ENCODE peak calls at places on chromosomes 1 and 21, in five cellular contexts. One of them, this sample, is unnamed.

GRCh38 chr1:192270398-192270797 is 46.4 kb upstream of the RGS21 start:
- DNase-seq in GM12878: no peak
- DNase-seq in GM12891: no peak
- DNase-seq in K562: no peak
- DNase-seq in H1: no peak
- DNase-seq in this sample: no peak

GRCh38 chr1:213256438-213257087 is 205.5 kb downstream of the RPS6KC1 start:
- DNase-seq in K562: no peak
- DNase-seq in H1: no peak
- DNase-seq in GM12878: peak
- DNase-seq in GM12891: peak
- DNase-seq in this sample: no peak

GRCh38 chr1:107550358-107550757 is 409.5 kb downstream of the NTNG1 start:
- DNase-seq in GM12891: no peak
- DNase-seq in H1: no peak
- DNase-seq in GM12878: no peak
- DNase-seq in K562: no peak
- DNase-seq in this sample: no peak

GRCh38 chr21:31346256-31346821 is 2.3 kb upstream of the TIAM1 start:
- DNase-seq in H1: no peak
- DNase-seq in GM12878: no peak
- DNase-seq in GM12891: no peak
- DNase-seq in K562: no peak
- DNase-seq in this sample: no peak

GRCh38 chr1:22341791-22342605 is 109.7 kb upstream of the ZBTB40 start:
- DNase-seq in GM12891: no peak
- DNase-seq in K562: peak
- DNase-seq in GM12878: no peak
- DNase-seq in H1: no peak
- DNase-seq in this sample: no peak

GRCh38 chr1:23718482-23718881 is 24.8 kb upstream of the ELOA start:
- DNase-seq in H1: peak
- DNase-seq in GM12891: no peak
- DNase-seq in K562: peak
- DNase-seq in GM12878: no peak
- DNase-seq in this sample: no peak

GRCh38 chr1:199937161-199937560 is 90.3 kb upstream of the NR5A2 start:
- DNase-seq in K562: no peak
- DNase-seq in H1: no peak
- DNase-seq in GM12878: no peak
- DNase-seq in GM12891: no peak
- DNase-seq in this sample: no peak

GRCh38 chr1:68128157-68128556 is 77.7 kb upstream of the DIRAS3 start:
- DNase-seq in GM12878: peak
- DNase-seq in GM12891: no peak
- DNase-seq in K562: peak
- DNase-seq in H1: no peak
- DNase-seq in this sample: no peak

GRCh38 chr1:204130989-204131892 is 20.6 kb downstream of the ETNK2 start:
- DNase-seq in K562: peak
- DNase-seq in GM12878: no peak
- DNase-seq in GM12891: no peak
- DNase-seq in H1: no peak
- DNase-seq in this sample: no peak

GRCh38 chr1:42931911-42932422 is 26.7 kb downstream of the SLC2A1 start:
- DNase-seq in K562: peak
- DNase-seq in H1: no peak
- DNase-seq in GM12878: peak
- DNase-seq in GM12891: peak
- DNase-seq in this sample: peak

GRCh38 chr1:116020668-116021272 is 44.5 kb downstream of the SLC22A15 start:
- DNase-seq in GM12878: no peak
- DNase-seq in GM12891: peak
- DNase-seq in H1: peak
- DNase-seq in K562: peak
- DNase-seq in this sample: peak

GRCh38 chr21:30340714-30341573 is 3.5 kb upstream of the KRTAP27-1 start:
- DNase-seq in H1: no peak
- DNase-seq in GM12891: peak
- DNase-seq in GM12878: no peak
- DNase-seq in K562: peak
- DNase-seq in this sample: no peak

GRCh38 chr1:25145775-25146381 is 86.4 kb downstream of the SYF2 start:
- DNase-seq in GM12878: no peak
- DNase-seq in GM12891: no peak
- DNase-seq in K562: no peak
- DNase-seq in H1: no peak
- DNase-seq in this sample: peak

GRCh38 chr21:41255190-41255589 is 61.4 kb upstream of the FAM3B start:
- DNase-seq in K562: no peak
- DNase-seq in GM12891: no peak
- DNase-seq in GM12878: no peak
- DNase-seq in H1: no peak
- DNase-seq in this sample: no peak

GRCh38 chr1:228905579-228905978 is 170.3 kb downstream of the RHOU start:
- DNase-seq in K562: no peak
- DNase-seq in GM12891: no peak
- DNase-seq in H1: no peak
- DNase-seq in GM12878: no peak
- DNase-seq in this sample: no peak

GRCh38 chr1:4046836-4047461 is 146.9 kb upstream of the C1orf174 start:
- DNase-seq in H1: no peak
- DNase-seq in K562: no peak
- DNase-seq in GM12878: no peak
- DNase-seq in GM12891: no peak
- DNase-seq in this sample: no peak

GRCh38 chr1:187264995-187265602 is 436.4 kb downstream of the PLA2G4A start:
- DNase-seq in H1: no peak
- DNase-seq in GM12878: no peak
- DNase-seq in K562: peak
- DNase-seq in GM12891: no peak
- DNase-seq in this sample: no peak

GRCh38 chr1:89942825-89943658 is 51.9 kb upstream of the ZNF326 start:
- DNase-seq in K562: no peak
- DNase-seq in GM12878: no peak
- DNase-seq in GM12891: no peak
- DNase-seq in H1: no peak
- DNase-seq in this sample: no peak

GRCh38 chr1:107467286-107467685 is 326.4 kb downstream of the NTNG1 start:
- DNase-seq in H1: no peak
- DNase-seq in K562: no peak
- DNase-seq in GM12891: no peak
- DNase-seq in GM12878: no peak
- DNase-seq in this sample: no peak

GRCh38 chr1:88780485-88780884 is 96.4 kb downstream of the PKN2 start:
- DNase-seq in H1: no peak
- DNase-seq in K562: no peak
- DNase-seq in GM12878: no peak
- DNase-seq in GM12891: no peak
- DNase-seq in this sample: no peak
- TF ChIP-seq TAF1 in H1: no peak
- TF ChIP-seq TAF1 in K562: no peak
- TF ChIP-seq TAF1 in GM12878: no peak
- TF ChIP-seq TAF1 in GM12891: no peak
- TF ChIP-seq TAF1 in this sample: no peak

DNA sequence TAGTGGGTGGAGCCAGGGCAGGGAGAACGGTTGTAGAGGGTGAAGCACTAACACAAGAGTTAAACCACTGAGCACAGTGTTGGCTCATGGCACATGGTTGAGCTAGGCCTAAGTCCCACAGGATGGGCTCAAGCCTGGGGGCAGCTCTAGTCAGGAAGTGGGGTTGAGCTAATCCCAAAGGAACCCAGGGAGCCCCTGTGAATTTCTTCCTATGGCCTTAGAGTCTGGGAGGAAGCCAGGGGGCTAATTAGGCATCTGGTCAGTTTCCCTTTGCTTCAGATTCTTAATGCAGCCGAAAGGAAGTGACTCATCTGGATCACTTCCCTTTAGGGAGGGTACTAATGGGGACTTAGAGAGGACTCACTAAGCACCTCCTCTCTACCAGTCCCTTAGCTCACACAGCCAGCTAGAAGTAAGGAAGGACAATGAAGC is 10.1 kb downstream of the CFAP45 start:
- DNase-seq in GM12878: peak
- DNase-seq in H1: no peak
- DNase-seq in K562: peak
- DNase-seq in GM12891: peak
- DNase-seq in this sample: peak
- TF ChIP-seq POLR2AphosphoS5 in GM12878: no peak
- TF ChIP-seq POLR2AphosphoS5 in H1: no peak
- TF ChIP-seq POLR2AphosphoS5 in K562: no peak
- TF ChIP-seq POLR2AphosphoS5 in GM12891: no peak
- TF ChIP-seq POLR2AphosphoS5 in this sample: no peak

GRCh38 chr1:178037510-178038253 is 56.2 kb upstream of the RASAL2 start:
- DNase-seq in K562: peak
- DNase-seq in H1: peak
- DNase-seq in GM12878: no peak
- DNase-seq in GM12891: no peak
- DNase-seq in this sample: no peak
- TF ChIP-seq POLR2A in K562: no peak
- TF ChIP-seq POLR2A in H1: peak
- TF ChIP-seq POLR2A in GM12878: no peak
- TF ChIP-seq POLR2A in GM12891: no peak
- TF ChIP-seq POLR2A in this sample: no peak

DNA sequence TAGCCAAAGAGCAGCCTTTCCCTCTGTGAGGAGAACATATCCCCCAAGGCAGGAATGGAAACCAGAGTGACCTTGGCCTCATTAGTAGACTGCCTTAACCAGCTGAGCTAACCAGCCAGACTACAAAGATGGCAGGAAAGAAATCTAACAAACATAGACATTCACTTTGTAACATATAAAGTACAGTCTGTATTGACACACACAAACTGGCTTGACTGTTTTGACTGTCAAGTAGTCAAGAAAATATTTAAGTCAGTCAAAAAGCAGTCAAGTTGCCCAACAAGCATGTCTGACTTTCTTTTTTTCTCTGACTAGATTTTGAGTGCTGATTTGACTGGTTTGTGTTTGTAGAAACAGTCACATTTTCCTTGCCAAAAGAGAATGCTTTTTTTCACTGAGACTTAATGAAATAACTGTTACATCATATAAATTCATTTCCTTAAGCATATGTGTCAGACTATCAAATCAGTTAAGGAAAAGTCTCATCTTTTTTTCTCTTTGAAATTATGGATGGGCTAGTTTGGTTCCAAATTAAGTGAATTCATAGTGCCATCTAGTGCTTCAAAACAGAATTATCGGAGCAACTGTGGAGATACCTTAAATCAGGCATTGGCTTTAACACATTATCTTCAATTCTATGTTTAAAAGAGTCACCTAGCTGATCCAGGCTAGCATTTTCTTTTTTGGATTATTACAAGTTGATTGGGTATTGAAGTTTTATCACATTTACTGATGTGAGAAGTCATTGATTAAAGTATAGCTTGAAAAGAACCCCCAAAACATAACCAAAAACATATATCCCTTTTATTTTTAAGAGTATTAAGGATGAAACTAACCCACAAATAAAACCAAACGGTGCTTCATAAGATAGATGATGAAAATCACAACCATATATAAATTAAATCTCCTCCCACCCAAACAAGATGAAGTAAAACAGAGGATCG is 75.0 kb downstream of the ATP6V1G3 start:
- DNase-seq in H1: no peak
- DNase-seq in GM12891: no peak
- DNase-seq in GM12878: no peak
- DNase-seq in K562: peak
- DNase-seq in this sample: no peak
- TF ChIP-seq TAF1 in H1: no peak
- TF ChIP-seq TAF1 in GM12891: no peak
- TF ChIP-seq TAF1 in GM12878: no peak
- TF ChIP-seq TAF1 in K562: no peak
- TF ChIP-seq TAF1 in this sample: no peak

DNA sequence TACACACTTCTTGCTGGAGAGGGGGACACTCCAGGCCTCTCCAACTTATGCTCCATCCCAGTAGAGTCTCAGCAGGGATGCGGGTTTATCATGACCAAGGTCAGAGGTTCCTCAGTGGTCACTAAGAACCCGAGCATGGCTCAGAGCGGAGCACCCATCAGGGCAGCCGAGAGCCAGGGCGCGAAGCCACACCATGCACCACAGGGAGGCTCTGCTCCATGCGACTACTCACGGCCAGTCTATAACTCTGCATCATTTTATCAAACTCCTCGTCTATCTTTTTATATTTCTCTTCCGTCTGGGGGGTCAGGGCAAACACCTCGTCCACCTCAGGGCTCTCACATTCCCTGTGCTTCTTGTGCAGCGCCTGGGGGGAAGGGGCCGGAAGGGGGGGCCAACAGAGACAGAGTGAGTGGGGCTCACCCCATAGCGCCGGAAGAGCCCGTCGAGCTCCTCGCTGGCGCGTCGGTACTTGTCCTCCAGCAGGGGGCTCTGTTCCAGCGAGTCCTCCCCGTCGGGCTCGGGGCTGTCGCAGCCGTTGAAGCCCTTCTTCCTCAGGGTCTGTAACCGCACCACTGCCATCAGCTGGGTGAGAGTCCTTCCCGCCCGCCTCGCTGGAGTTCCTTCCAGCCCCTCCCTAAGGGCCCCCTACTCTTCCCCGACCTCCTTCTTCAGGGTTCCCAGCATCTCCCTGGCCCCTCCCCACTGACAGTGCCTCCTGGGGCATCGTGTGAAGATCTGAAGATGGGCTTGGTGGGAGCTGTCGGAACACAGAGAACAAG is 20.0 kb downstream of the MEF2D start:
- DNase-seq in H1: no peak
- DNase-seq in GM12891: peak
- DNase-seq in GM12878: no peak
- DNase-seq in K562: peak
- DNase-seq in this sample: peak
- TF ChIP-seq POLR2AphosphoS5 in H1: peak
- TF ChIP-seq POLR2AphosphoS5 in GM12891: no peak
- TF ChIP-seq POLR2AphosphoS5 in GM12878: no peak
- TF ChIP-seq POLR2AphosphoS5 in K562: no peak
- TF ChIP-seq POLR2AphosphoS5 in this sample: no peak